ENCODE peak calls at places on chromosomes 5 and 9, in nine cellular contexts. F, K, B, L, C, V, H, P and D are unnamed samples.

GRCh38 chr5:56247596-56247995 is 14.5 kb upstream of the ANKRD55 start:
- DNase-seq in L (no peak), H (no peak), F (no peak), V (no peak), B (no peak), C (no peak), P (no peak), K (no peak), D (no peak)

GRCh38 chr5:83846601-83847000 is 125.9 kb upstream of the HAPLN1 start:
- DNase-seq in K (no peak), F (no peak), H (no peak), C (no peak), P (no peak), L (no peak), B (no peak), V (no peak), D (no peak)

GRCh38 chr9:120441446-120442279 is 138.3 kb downstream of the CDK5RAP2 start:
- DNase-seq in F (peak), H (no peak), V (no peak), K (no peak), C (no peak), B (no peak), L (peak), P (peak), D (no peak)

GRCh38 chr9:133003071-133003461 is 24.6 kb downstream of the GFI1B start:
- DNase-seq in F (no peak), V (no peak), P (no peak), B (no peak), H (no peak), L (no peak), K (no peak), C (no peak), D (no peak)

GRCh38 chr9:134590240-134591081 is 51.1 kb upstream of the COL5A1 start:
- DNase-seq in B (no peak), L (no peak), H (no peak), K (no peak), F (peak), V (no peak), P (no peak), C (no peak), D (no peak)

GRCh38 chr9:69056416-69056815 is 20.9 kb downstream of the FXN start:
- DNase-seq in P (no peak), L (peak), H (no peak), F (peak), V (no peak), C (no peak), B (no peak), K (no peak), D (no peak)

GRCh38 chr5:76715734-76716455 is at the start of gene F2R:
- DNase-seq in H (peak), V (peak), L (peak), P (no peak), B (no peak), K (no peak), C (no peak), F (peak), D (no peak)

GRCh38 chr5:148996270-148996669 is 66.6 kb downstream of the SH3TC2 start:
- DNase-seq in P (no peak), H (no peak), B (no peak), C (no peak), L (no peak), F (no peak), K (no peak), V (no peak), D (no peak)

GRCh38 chr9:69121155-69122085 is 52.7 kb upstream of the TJP2 start:
- DNase-seq in F (peak), H (peak), V (peak), C (peak), B (peak), K (no peak), P (no peak), L (peak), D (peak)

GRCh38 chr5:71695561-71695960 is 23.5 kb upstream of the CARTPT start:
- DNase-seq in B (peak), C (no peak), L (no peak), H (no peak), K (no peak), V (no peak), F (no peak), P (no peak), D (no peak)

GRCh38 chr5:10595678-10596309 is 31.9 kb downstream of the ANKRD33B start:
- DNase-seq in K (no peak), H (no peak), P (peak), C (no peak), B (no peak), V (no peak), L (peak), F (peak), D (no peak)

GRCh38 chr5:128903550-128903949 is 61.7 kb upstream of the SLC27A6 start:
- DNase-seq in P (no peak), C (no peak), B (no peak), K (no peak), F (no peak), H (no peak), V (no peak), L (no peak), D (no peak)

GRCh38 chr5:375336-375920 is 53.9 kb downstream of the AHRR start:
- DNase-seq in H (no peak), B (no peak), P (no peak), C (peak), F (no peak), K (no peak), L (no peak), V (no peak), D (no peak)

GRCh38 chr9:16139781-16140180 is 586.9 kb downstream of the CCDC171 start:
- DNase-seq in P (no peak), C (no peak), H (no peak), K (no peak), V (no peak), B (no peak), F (no peak), L (no peak), D (no peak)

GRCh38 chr5:112772095-112772494 is 34.4 kb downstream of the APC start:
- DNase-seq in C (no peak), V (no peak), B (no peak), L (peak), F (peak), K (no peak), H (no peak), P (no peak), D (no peak)

GRCh38 chr5:141677415-141677814 is 4.6 kb downstream of the ARAP3 start:
- DNase-seq in L (peak), P (no peak), K (no peak), F (no peak), B (peak), H (no peak), V (no peak), C (no peak), D (no peak)

GRCh38 chr9:69647804-69648203 is 24.4 kb downstream of the APBA1 start:
- DNase-seq in C (no peak), P (no peak), L (no peak), B (no peak), K (no peak), V (no peak), F (no peak), H (no peak), D (no peak)

GRCh38 chr5:65927497-65928340 is 1.3 kb downstream of the ERBIN start:
- DNase-seq in C (peak), F (peak), B (no peak), K (no peak), H (peak), L (peak), P (no peak), V (no peak), D (no peak)